ENCODE peak calls at places on chromosomes 12 and 14, in eight cellular contexts. One of them, this sample, is unnamed.
A peak's percentile ranks its signal among the peaks of the same experiment; 100 is the strongest.

GRCh38 chr12:12726543-12727093 is 9.4 kb downstream of the CDKN1B start:
- DNase-seq in activated naive CD8-positive, alpha-beta T cell treated with anti-CD3 and anti-CD28 coated beads for 36 hours: no peak
- DNase-seq in GM13977: peak; percentile 31
- DNase-seq in fibroblast of the conjunctiva: no peak
- DNase-seq in T47D: no peak
- DNase-seq in K562: peak; percentile 25
- DNase-seq in activated CD4-positive, alpha-beta T cell treated with anti-CD3 and anti-CD28 coated beads for 48 hours: peak; percentile 35
- DNase-seq in Daoy: peak; percentile 88
- DNase-seq in this sample: no peak

GRCh38 chr14:70885343-70886014 is 21.8 kb upstream of the PCNX1 start:
- DNase-seq in activated CD4-positive, alpha-beta T cell treated with anti-CD3 and anti-CD28 coated beads for 48 hours: peak; percentile 80
- DNase-seq in fibroblast of the conjunctiva: no peak
- DNase-seq in Daoy: no peak
- DNase-seq in T47D: no peak
- DNase-seq in K562: no peak
- DNase-seq in activated naive CD8-positive, alpha-beta T cell treated with anti-CD3 and anti-CD28 coated beads for 36 hours: peak; percentile 52
- DNase-seq in GM13977: no peak
- DNase-seq in this sample: no peak

GRCh38 chr14:21042918-21043317 is 756 bp downstream of the RNASE7 start:
- DNase-seq in activated CD4-positive, alpha-beta T cell treated with anti-CD3 and anti-CD28 coated beads for 48 hours: no peak
- DNase-seq in fibroblast of the conjunctiva: no peak
- DNase-seq in activated naive CD8-positive, alpha-beta T cell treated with anti-CD3 and anti-CD28 coated beads for 36 hours: no peak
- DNase-seq in K562: no peak
- DNase-seq in GM13977: no peak
- DNase-seq in Daoy: peak; percentile 34
- DNase-seq in T47D: no peak
- DNase-seq in this sample: no peak

GRCh38 chr12:109962388-109962787 is 33.8 kb downstream of the GIT2 start:
- DNase-seq in K562: no peak
- DNase-seq in T47D: no peak
- DNase-seq in activated CD4-positive, alpha-beta T cell treated with anti-CD3 and anti-CD28 coated beads for 48 hours: no peak
- DNase-seq in Daoy: no peak
- DNase-seq in fibroblast of the conjunctiva: no peak
- DNase-seq in GM13977: no peak
- DNase-seq in activated naive CD8-positive, alpha-beta T cell treated with anti-CD3 and anti-CD28 coated beads for 36 hours: no peak
- DNase-seq in this sample: no peak

GRCh38 chr12:117968826-117969659 is at the start of gene KSR2:
- DNase-seq in Daoy: peak; percentile 77
- DNase-seq in GM13977: peak; percentile 89
- DNase-seq in T47D: peak; percentile 94
- DNase-seq in activated naive CD8-positive, alpha-beta T cell treated with anti-CD3 and anti-CD28 coated beads for 36 hours: peak; percentile 79
- DNase-seq in fibroblast of the conjunctiva: no peak
- DNase-seq in K562: peak; percentile 23
- DNase-seq in activated CD4-positive, alpha-beta T cell treated with anti-CD3 and anti-CD28 coated beads for 48 hours: peak; percentile 74
- DNase-seq in this sample: peak; percentile 64

GRCh38 chr14:51657762-51658161 is 6.1 kb downstream of the FRMD6 start:
- DNase-seq in Daoy: no peak
- DNase-seq in T47D: no peak
- DNase-seq in activated naive CD8-positive, alpha-beta T cell treated with anti-CD3 and anti-CD28 coated beads for 36 hours: no peak
- DNase-seq in activated CD4-positive, alpha-beta T cell treated with anti-CD3 and anti-CD28 coated beads for 48 hours: peak; percentile 9
- DNase-seq in K562: no peak
- DNase-seq in fibroblast of the conjunctiva: no peak
- DNase-seq in GM13977: no peak
- DNase-seq in this sample: no peak

GRCh38 chr14:91872011-91872476 is 4.7 kb upstream of the TC2N start:
- DNase-seq in activated naive CD8-positive, alpha-beta T cell treated with anti-CD3 and anti-CD28 coated beads for 36 hours: no peak
- DNase-seq in Daoy: no peak
- DNase-seq in K562: no peak
- DNase-seq in fibroblast of the conjunctiva: peak; percentile 12
- DNase-seq in activated CD4-positive, alpha-beta T cell treated with anti-CD3 and anti-CD28 coated beads for 48 hours: peak; percentile 55
- DNase-seq in T47D: no peak
- DNase-seq in GM13977: peak; percentile 40
- DNase-seq in this sample: no peak

GRCh38 chr14:68244272-68244975 is 424.8 kb downstream of the RAD51B start:
- DNase-seq in T47D: no peak
- DNase-seq in activated CD4-positive, alpha-beta T cell treated with anti-CD3 and anti-CD28 coated beads for 48 hours: no peak
- DNase-seq in fibroblast of the conjunctiva: no peak
- DNase-seq in Daoy: peak; percentile 62
- DNase-seq in K562: no peak
- DNase-seq in activated naive CD8-positive, alpha-beta T cell treated with anti-CD3 and anti-CD28 coated beads for 36 hours: no peak
- DNase-seq in GM13977: no peak
- DNase-seq in this sample: no peak

GRCh38 chr14:56115471-56115870 is 2.7 kb upstream of the PELI2 start:
- DNase-seq in T47D: no peak
- DNase-seq in activated CD4-positive, alpha-beta T cell treated with anti-CD3 and anti-CD28 coated beads for 48 hours: no peak
- DNase-seq in activated naive CD8-positive, alpha-beta T cell treated with anti-CD3 and anti-CD28 coated beads for 36 hours: no peak
- DNase-seq in GM13977: no peak
- DNase-seq in Daoy: no peak
- DNase-seq in fibroblast of the conjunctiva: no peak
- DNase-seq in K562: no peak
- DNase-seq in this sample: no peak

GRCh38 chr14:104967414-104968152 is 10.6 kb downstream of the AHNAK2 start:
- DNase-seq in T47D: no peak
- DNase-seq in activated naive CD8-positive, alpha-beta T cell treated with anti-CD3 and anti-CD28 coated beads for 36 hours: no peak
- DNase-seq in GM13977: no peak
- DNase-seq in Daoy: peak; percentile 53
- DNase-seq in activated CD4-positive, alpha-beta T cell treated with anti-CD3 and anti-CD28 coated beads for 48 hours: no peak
- DNase-seq in K562: no peak
- DNase-seq in fibroblast of the conjunctiva: no peak
- DNase-seq in this sample: no peak

GRCh38 chr12:54612216-54612750 is 22.4 kb downstream of the LACRT start:
- DNase-seq in Daoy: no peak
- DNase-seq in GM13977: no peak
- DNase-seq in fibroblast of the conjunctiva: no peak
- DNase-seq in activated CD4-positive, alpha-beta T cell treated with anti-CD3 and anti-CD28 coated beads for 48 hours: no peak
- DNase-seq in K562: no peak
- DNase-seq in activated naive CD8-positive, alpha-beta T cell treated with anti-CD3 and anti-CD28 coated beads for 36 hours: no peak
- DNase-seq in T47D: no peak
- DNase-seq in this sample: no peak

GRCh38 chr12:89960011-89960507 is 251.4 kb upstream of the ATP2B1 start:
- DNase-seq in GM13977: peak; percentile 46
- DNase-seq in activated naive CD8-positive, alpha-beta T cell treated with anti-CD3 and anti-CD28 coated beads for 36 hours: peak; percentile 39
- DNase-seq in Daoy: peak; percentile 83
- DNase-seq in fibroblast of the conjunctiva: no peak
- DNase-seq in activated CD4-positive, alpha-beta T cell treated with anti-CD3 and anti-CD28 coated beads for 48 hours: peak; percentile 31
- DNase-seq in T47D: no peak
- DNase-seq in K562: no peak
- DNase-seq in this sample: no peak

GRCh38 chr12:113471619-113472171 is at the start of gene LHX5:
- DNase-seq in T47D: no peak
- DNase-seq in activated CD4-positive, alpha-beta T cell treated with anti-CD3 and anti-CD28 coated beads for 48 hours: no peak
- DNase-seq in K562: peak; percentile 27
- DNase-seq in activated naive CD8-positive, alpha-beta T cell treated with anti-CD3 and anti-CD28 coated beads for 36 hours: no peak
- DNase-seq in GM13977: no peak
- DNase-seq in fibroblast of the conjunctiva: no peak
- DNase-seq in Daoy: peak; percentile 74
- DNase-seq in this sample: no peak

GRCh38 chr12:85681333-85681732 is 154.9 kb downstream of the RASSF9 start:
- DNase-seq in GM13977: no peak
- DNase-seq in fibroblast of the conjunctiva: no peak
- DNase-seq in T47D: no peak
- DNase-seq in activated CD4-positive, alpha-beta T cell treated with anti-CD3 and anti-CD28 coated beads for 48 hours: no peak
- DNase-seq in K562: no peak
- DNase-seq in activated naive CD8-positive, alpha-beta T cell treated with anti-CD3 and anti-CD28 coated beads for 36 hours: no peak
- DNase-seq in Daoy: no peak
- DNase-seq in this sample: no peak

GRCh38 chr12:24947541-24948451 is 1.1 kb downstream of the BCAT1 start:
- DNase-seq in activated CD4-positive, alpha-beta T cell treated with anti-CD3 and anti-CD28 coated beads for 48 hours: no peak
- DNase-seq in Daoy: no peak
- DNase-seq in activated naive CD8-positive, alpha-beta T cell treated with anti-CD3 and anti-CD28 coated beads for 36 hours: no peak
- DNase-seq in T47D: no peak
- DNase-seq in GM13977: no peak
- DNase-seq in fibroblast of the conjunctiva: no peak
- DNase-seq in K562: no peak
- DNase-seq in this sample: no peak

GRCh38 chr12:106780010-106780625 is 5.6 kb downstream of the RIC8B start:
- DNase-seq in GM13977: no peak
- DNase-seq in activated naive CD8-positive, alpha-beta T cell treated with anti-CD3 and anti-CD28 coated beads for 36 hours: no peak
- DNase-seq in Daoy: peak; percentile 52
- DNase-seq in T47D: no peak
- DNase-seq in activated CD4-positive, alpha-beta T cell treated with anti-CD3 and anti-CD28 coated beads for 48 hours: no peak
- DNase-seq in K562: peak; percentile 72
- DNase-seq in fibroblast of the conjunctiva: no peak
- DNase-seq in this sample: no peak

GRCh38 chr12:5768171-5768879 is 176.7 kb downstream of the ANO2 start:
- DNase-seq in T47D: no peak
- DNase-seq in GM13977: no peak
- DNase-seq in K562: no peak
- DNase-seq in Daoy: no peak
- DNase-seq in activated naive CD8-positive, alpha-beta T cell treated with anti-CD3 and anti-CD28 coated beads for 36 hours: no peak
- DNase-seq in activated CD4-positive, alpha-beta T cell treated with anti-CD3 and anti-CD28 coated beads for 48 hours: no peak
- DNase-seq in fibroblast of the conjunctiva: no peak
- DNase-seq in this sample: no peak

GRCh38 chr12:80101126-80101525 is 1.8 kb downstream of the OTOGL start:
- DNase-seq in T47D: no peak
- DNase-seq in Daoy: peak; percentile 41
- DNase-seq in activated CD4-positive, alpha-beta T cell treated with anti-CD3 and anti-CD28 coated beads for 48 hours: no peak
- DNase-seq in GM13977: no peak
- DNase-seq in fibroblast of the conjunctiva: no peak
- DNase-seq in activated naive CD8-positive, alpha-beta T cell treated with anti-CD3 and anti-CD28 coated beads for 36 hours: no peak
- DNase-seq in K562: no peak
- DNase-seq in this sample: no peak

GRCh38 chr14:97179573-97179972 is 382.4 kb downstream of the VRK1 start:
- DNase-seq in T47D: no peak
- DNase-seq in Daoy: peak; percentile 69
- DNase-seq in activated CD4-positive, alpha-beta T cell treated with anti-CD3 and anti-CD28 coated beads for 48 hours: peak; percentile 48
- DNase-seq in GM13977: no peak
- DNase-seq in fibroblast of the conjunctiva: no peak
- DNase-seq in activated naive CD8-positive, alpha-beta T cell treated with anti-CD3 and anti-CD28 coated beads for 36 hours: peak; percentile 16
- DNase-seq in K562: no peak
- DNase-seq in this sample: no peak

GRCh38 chr12:127459687-127460086 is 807.3 kb upstream of the TMEM132C start:
- DNase-seq in GM13977: no peak
- DNase-seq in Daoy: no peak
- DNase-seq in K562: peak; percentile 14
- DNase-seq in T47D: no peak
- DNase-seq in activated naive CD8-positive, alpha-beta T cell treated with anti-CD3 and anti-CD28 coated beads for 36 hours: no peak
- DNase-seq in activated CD4-positive, alpha-beta T cell treated with anti-CD3 and anti-CD28 coated beads for 48 hours: no peak
- DNase-seq in fibroblast of the conjunctiva: no peak
- DNase-seq in this sample: no peak

GRCh38 chr14:106308839-106309389 is 782.5 kb downstream of the TMEM121 start:
- DNase-seq in K562: peak; percentile 59
- DNase-seq in T47D: no peak
- DNase-seq in activated naive CD8-positive, alpha-beta T cell treated with anti-CD3 and anti-CD28 coated beads for 36 hours: peak; percentile 93
- DNase-seq in fibroblast of the conjunctiva: no peak
- DNase-seq in Daoy: peak; percentile 40
- DNase-seq in GM13977: peak; percentile 69
- DNase-seq in activated CD4-positive, alpha-beta T cell treated with anti-CD3 and anti-CD28 coated beads for 48 hours: peak; percentile 99
- DNase-seq in this sample: no peak

GRCh38 chr12:12927211-12928079 is 24.5 kb downstream of the GPRC5D start:
- DNase-seq in activated naive CD8-positive, alpha-beta T cell treated with anti-CD3 and anti-CD28 coated beads for 36 hours: peak; percentile 58
- DNase-seq in fibroblast of the conjunctiva: peak; percentile 32
- DNase-seq in K562: peak; percentile 79
- DNase-seq in GM13977: no peak
- DNase-seq in T47D: no peak
- DNase-seq in Daoy: no peak
- DNase-seq in activated CD4-positive, alpha-beta T cell treated with anti-CD3 and anti-CD28 coated beads for 48 hours: no peak
- DNase-seq in this sample: no peak

GRCh38 chr14:68978550-68978911 is 571 bp downstream of the ACTN1 start:
- DNase-seq in activated CD4-positive, alpha-beta T cell treated with anti-CD3 and anti-CD28 coated beads for 48 hours: peak; percentile 60
- DNase-seq in Daoy: peak; percentile 83
- DNase-seq in K562: peak; percentile 70
- DNase-seq in GM13977: peak; percentile 63
- DNase-seq in fibroblast of the conjunctiva: no peak
- DNase-seq in activated naive CD8-positive, alpha-beta T cell treated with anti-CD3 and anti-CD28 coated beads for 36 hours: peak; percentile 67
- DNase-seq in T47D: peak; percentile 68
- DNase-seq in this sample: no peak

GRCh38 chr12:5432011-5432400 is at the start of gene NTF3:
- DNase-seq in K562: no peak
- DNase-seq in activated naive CD8-positive, alpha-beta T cell treated with anti-CD3 and anti-CD28 coated beads for 36 hours: no peak
- DNase-seq in GM13977: peak; percentile 46
- DNase-seq in T47D: no peak
- DNase-seq in activated CD4-positive, alpha-beta T cell treated with anti-CD3 and anti-CD28 coated beads for 48 hours: peak; percentile 16
- DNase-seq in fibroblast of the conjunctiva: no peak
- DNase-seq in Daoy: peak; percentile 78
- DNase-seq in this sample: peak; percentile 13

GRCh38 chr12:2893007-2893406 is 2.3 kb downstream of the TULP3 start:
- DNase-seq in activated naive CD8-positive, alpha-beta T cell treated with anti-CD3 and anti-CD28 coated beads for 36 hours: no peak
- DNase-seq in GM13977: no peak
- DNase-seq in T47D: no peak
- DNase-seq in Daoy: peak; percentile 70
- DNase-seq in activated CD4-positive, alpha-beta T cell treated with anti-CD3 and anti-CD28 coated beads for 48 hours: no peak
- DNase-seq in fibroblast of the conjunctiva: peak; percentile 90
- DNase-seq in K562: no peak
- DNase-seq in this sample: no peak

GRCh38 chr14:31949709-31950108 is 127.4 kb upstream of the ARHGAP5 start:
- DNase-seq in fibroblast of the conjunctiva: no peak
- DNase-seq in activated CD4-positive, alpha-beta T cell treated with anti-CD3 and anti-CD28 coated beads for 48 hours: no peak
- DNase-seq in T47D: no peak
- DNase-seq in Daoy: peak; percentile 42
- DNase-seq in GM13977: no peak
- DNase-seq in activated naive CD8-positive, alpha-beta T cell treated with anti-CD3 and anti-CD28 coated beads for 36 hours: no peak
- DNase-seq in K562: no peak
- DNase-seq in this sample: no peak

GRCh38 chr12:88566430-88566829 is 13.8 kb downstream of the KITLG start:
- DNase-seq in activated naive CD8-positive, alpha-beta T cell treated with anti-CD3 and anti-CD28 coated beads for 36 hours: no peak
- DNase-seq in T47D: no peak
- DNase-seq in Daoy: peak; percentile 61
- DNase-seq in K562: no peak
- DNase-seq in activated CD4-positive, alpha-beta T cell treated with anti-CD3 and anti-CD28 coated beads for 48 hours: no peak
- DNase-seq in fibroblast of the conjunctiva: no peak
- DNase-seq in GM13977: no peak
- DNase-seq in this sample: no peak

GRCh38 chr12:94457331-94457730 is 2.3 kb downstream of the CEP83 start:
- DNase-seq in fibroblast of the conjunctiva: no peak
- DNase-seq in K562: no peak
- DNase-seq in GM13977: peak; percentile 7
- DNase-seq in Daoy: no peak
- DNase-seq in activated naive CD8-positive, alpha-beta T cell treated with anti-CD3 and anti-CD28 coated beads for 36 hours: no peak
- DNase-seq in T47D: no peak
- DNase-seq in activated CD4-positive, alpha-beta T cell treated with anti-CD3 and anti-CD28 coated beads for 48 hours: no peak
- DNase-seq in this sample: no peak

GRCh38 chr12:105221588-105222325 is 14.2 kb downstream of the APPL2 start:
- DNase-seq in activated naive CD8-positive, alpha-beta T cell treated with anti-CD3 and anti-CD28 coated beads for 36 hours: no peak
- DNase-seq in K562: no peak
- DNase-seq in activated CD4-positive, alpha-beta T cell treated with anti-CD3 and anti-CD28 coated beads for 48 hours: no peak
- DNase-seq in T47D: no peak
- DNase-seq in Daoy: no peak
- DNase-seq in fibroblast of the conjunctiva: no peak
- DNase-seq in GM13977: no peak
- DNase-seq in this sample: no peak

GRCh38 chr14:28083456-28083855 is 683.1 kb upstream of the FOXG1 start:
- DNase-seq in GM13977: no peak
- DNase-seq in fibroblast of the conjunctiva: no peak
- DNase-seq in activated CD4-positive, alpha-beta T cell treated with anti-CD3 and anti-CD28 coated beads for 48 hours: no peak
- DNase-seq in T47D: no peak
- DNase-seq in activated naive CD8-positive, alpha-beta T cell treated with anti-CD3 and anti-CD28 coated beads for 36 hours: no peak
- DNase-seq in Daoy: peak; percentile 36
- DNase-seq in K562: no peak
- DNase-seq in this sample: no peak

GRCh38 chr12:128531153-128531552 is 264.2 kb downstream of the TMEM132C start:
- DNase-seq in T47D: no peak
- DNase-seq in activated CD4-positive, alpha-beta T cell treated with anti-CD3 and anti-CD28 coated beads for 48 hours: no peak
- DNase-seq in Daoy: no peak
- DNase-seq in fibroblast of the conjunctiva: no peak
- DNase-seq in activated naive CD8-positive, alpha-beta T cell treated with anti-CD3 and anti-CD28 coated beads for 36 hours: no peak
- DNase-seq in K562: no peak
- DNase-seq in GM13977: no peak
- DNase-seq in this sample: no peak

GRCh38 chr12:2264622-2265306 is 212.0 kb downstream of the CACNA1C start:
- DNase-seq in K562: no peak
- DNase-seq in fibroblast of the conjunctiva: peak; percentile 94
- DNase-seq in Daoy: peak; percentile 57
- DNase-seq in activated CD4-positive, alpha-beta T cell treated with anti-CD3 and anti-CD28 coated beads for 48 hours: no peak
- DNase-seq in T47D: no peak
- DNase-seq in activated naive CD8-positive, alpha-beta T cell treated with anti-CD3 and anti-CD28 coated beads for 36 hours: no peak
- DNase-seq in GM13977: no peak
- DNase-seq in this sample: no peak

GRCh38 chr14:105132921-105133320 is 35.7 kb downstream of the JAG2 start:
- DNase-seq in GM13977: no peak
- DNase-seq in Daoy: no peak
- DNase-seq in T47D: no peak
- DNase-seq in K562: no peak
- DNase-seq in fibroblast of the conjunctiva: no peak
- DNase-seq in activated naive CD8-positive, alpha-beta T cell treated with anti-CD3 and anti-CD28 coated beads for 36 hours: no peak
- DNase-seq in activated CD4-positive, alpha-beta T cell treated with anti-CD3 and anti-CD28 coated beads for 48 hours: no peak
- DNase-seq in this sample: no peak

GRCh38 chr12:14418526-14418925 is 53.0 kb downstream of the ATF7IP start:
- DNase-seq in K562: no peak
- DNase-seq in activated naive CD8-positive, alpha-beta T cell treated with anti-CD3 and anti-CD28 coated beads for 36 hours: no peak
- DNase-seq in Daoy: no peak
- DNase-seq in fibroblast of the conjunctiva: no peak
- DNase-seq in GM13977: no peak
- DNase-seq in activated CD4-positive, alpha-beta T cell treated with anti-CD3 and anti-CD28 coated beads for 48 hours: no peak
- DNase-seq in T47D: peak; percentile 0
- DNase-seq in this sample: peak; percentile 55

This sample was measured in LNCaP clone FGC.